ENCODE peak calls at places on chromosomes 13 and 19, in six cellular contexts. Z is IMR-90, V is H1, U is H9, C is trophoblast cell, Q is mesenchymal stem cell. L is an unnamed sample.

GRCh38 chr19:19552811-19553210 is 14.7 kb downstream of the CILP2 start:
- DNase-seq in Z (no peak), V (peak), U (peak), C (peak), Q (peak), L (no peak)

GRCh38 chr13:28636677-28637317 is 22.1 kb upstream of the POMP start:
- DNase-seq in Z (peak), V (peak), U (peak), C (peak), Q (peak), L (peak)

GRCh38 chr13:109274188-109274821 is 512.1 kb downstream of the IRS2 start:
- DNase-seq in Z (peak), V (no peak), U (peak), C (peak), Q (peak), L (peak)

GRCh38 chr19:39270091-39270871 is 2.1 kb downstream of the IFNL2 start:
- DNase-seq in Z (peak), V (no peak), U (no peak), C (no peak), Q (peak), L (no peak)

GRCh38 chr13:49022472-49023144 is 46.9 kb downstream of the FNDC3A start:
- DNase-seq in Z (peak), V (no peak), U (no peak), C (no peak), Q (no peak), L (no peak)

GRCh38 chr19:29624489-29625210 is 18.6 kb downstream of the POP4 start:
- DNase-seq in Z (peak), V (no peak), U (no peak), C (no peak), Q (no peak), L (no peak)

GRCh38 chr19:652467-653389 is 10.3 kb downstream of the RNF126 start:
- DNase-seq in Z (no peak), V (no peak), U (no peak), C (no peak), Q (no peak), L (no peak)

GRCh38 chr13:113129921-113130750 is 7.5 kb downstream of the F10 start:
- DNase-seq in Z (no peak), V (no peak), U (peak), C (peak), Q (no peak), L (no peak)

GRCh38 chr13:110475117-110475516 is 86.4 kb downstream of the RAB20 start:
- DNase-seq in Z (no peak), V (no peak), U (no peak), C (no peak), Q (no peak), L (no peak)

GRCh38 chr13:106259928-106260327 is 275.5 kb downstream of the EFNB2 start:
- DNase-seq in Z (no peak), V (no peak), U (no peak), C (peak), Q (no peak), L (no peak)

GRCh38 chr19:2326699-2327360 is 1.6 kb downstream of the LSM7 start:
- DNase-seq in Z (no peak), V (no peak), U (no peak), C (no peak), Q (no peak), L (no peak)
- H2AK5ac ChIP-seq in Z (no peak), V (no peak), U (no peak), C (no peak), Q (no peak), L (no peak)

DNA sequence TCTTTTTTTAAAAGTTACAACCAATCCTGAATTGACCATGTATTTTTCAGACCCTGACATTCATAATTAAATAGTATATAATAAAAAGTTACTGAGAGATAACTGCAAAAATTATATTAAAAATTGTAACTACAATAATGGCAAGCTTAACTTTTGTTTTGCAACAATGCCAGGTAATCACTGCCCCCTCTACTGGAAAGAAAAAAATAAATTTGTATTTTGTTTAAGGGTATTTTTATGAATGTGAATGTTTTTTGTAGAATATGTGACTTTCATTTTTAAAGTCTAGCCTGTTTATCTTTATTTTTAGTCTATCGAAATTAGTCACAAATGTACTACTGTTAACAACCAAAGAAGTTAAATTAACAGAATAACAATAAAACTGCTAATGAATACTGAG is 21.7 kb downstream of the MRPS31 start:
- DNase-seq in Z (no peak), V (no peak), U (no peak), C (no peak), Q (no peak), L (no peak)
- H3K14ac ChIP-seq in Z (no peak), V (no peak), U (no peak), C (no peak), Q (no peak), L (no peak)

GRCh38 chr19:55635856-55636440 is 4.9 kb upstream of the ZNF580 start:
- DNase-seq in Z (no peak), V (no peak), U (no peak), C (no peak), Q (no peak), L (no peak)

GRCh38 chr19:55637534-55637933 is 3.3 kb upstream of the ZNF580 start:
- DNase-seq in Z (no peak), V (no peak), U (no peak), C (no peak), Q (no peak), L (no peak)

GRCh38 chr19:55638864-55639359 is 1.9 kb upstream of the ZNF580 start:
- DNase-seq in Z (peak), V (peak), U (peak), C (peak), Q (peak), L (no peak)

GRCh38 chr19:55635334-55635717 is 5.5 kb upstream of the ZNF580 start:
- DNase-seq in Z (no peak), V (no peak), U (no peak), C (no peak), Q (no peak), L (no peak)

DNA sequence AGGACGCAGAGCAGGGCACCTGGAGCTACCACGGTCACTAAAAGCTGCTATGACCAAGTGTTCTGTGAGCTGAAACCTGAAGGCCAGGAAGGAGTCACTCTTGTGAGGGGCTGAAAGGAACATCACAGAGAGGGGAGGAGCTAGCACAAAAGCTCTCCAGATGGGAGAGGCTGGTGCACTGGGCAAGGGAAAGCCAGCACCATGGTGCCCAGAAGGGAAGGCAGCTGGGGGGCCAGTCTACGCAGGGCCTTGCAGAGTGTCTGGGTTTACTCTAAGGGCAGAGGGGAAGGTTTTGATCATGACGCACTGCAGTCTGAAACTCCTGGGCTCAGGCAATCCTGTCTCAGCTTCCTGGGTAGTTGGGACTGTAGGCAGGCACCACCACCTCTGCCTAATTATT is 4.1 kb upstream of the ZNF580 start:
- DNase-seq in Z (no peak), V (no peak), U (no peak), C (no peak), Q (no peak), L (no peak)
- H3K4me2 ChIP-seq in Z (peak), V (no peak), U (no peak), C (no peak), Q (no peak), L (no peak)

GRCh38 chr13:30017880-30018279 is 167.5 kb upstream of the UBL3 start:
- DNase-seq in Z (no peak), V (no peak), U (peak), C (no peak), Q (no peak), L (no peak)
- H2AK5ac ChIP-seq in Z (no peak), V (no peak), U (no peak), C (no peak), Q (no peak), L (no peak)

DNA sequence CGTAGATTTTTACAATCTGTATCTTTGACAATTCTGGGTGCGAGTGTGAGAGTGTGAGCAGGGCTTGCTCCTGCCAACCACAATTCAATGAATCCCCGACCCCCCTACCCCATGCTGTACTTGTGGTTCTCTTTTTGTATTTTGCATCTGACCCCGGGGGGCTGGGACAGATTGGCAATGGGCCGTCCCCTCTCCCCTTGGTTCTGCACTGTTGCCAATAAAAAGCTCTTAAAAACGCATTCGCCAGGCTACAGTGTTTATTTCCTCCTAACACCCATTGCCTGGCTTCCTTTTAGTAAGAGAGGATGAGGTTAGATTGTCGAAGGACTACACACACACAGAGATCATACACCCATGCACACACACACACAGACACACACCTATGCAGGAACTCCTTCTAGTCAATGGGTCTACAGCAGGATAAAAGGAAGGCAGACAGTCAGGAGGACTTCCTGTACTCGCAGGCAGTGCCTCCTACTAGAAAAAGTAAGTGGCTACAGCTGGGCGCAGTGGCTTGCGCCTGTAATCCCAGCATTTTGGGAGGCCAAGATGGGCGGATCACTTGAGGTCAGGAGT is 7.2 kb downstream of the FOSB start:
- DNase-seq in Z (peak), V (no peak), U (no peak), C (peak), Q (peak), L (no peak)
- H3K14ac ChIP-seq in Z (peak), V (no peak), U (no peak), C (no peak), Q (no peak), L (no peak)

GRCh38 chr19:16074488-16075365 is 1.6 kb upstream of the TPM4 start:
- DNase-seq in Z (no peak), V (peak), U (no peak), C (peak), Q (no peak), L (no peak)

GRCh38 chr19:16075430-16076153 is 703 bp upstream of the TPM4 start:
- DNase-seq in Z (no peak), V (no peak), U (no peak), C (peak), Q (no peak), L (no peak)

GRCh38 chr19:16073481-16073880 is 2.8 kb upstream of the TPM4 start:
- DNase-seq in Z (no peak), V (peak), U (no peak), C (no peak), Q (no peak), L (no peak)

GRCh38 chr19:16076154-16076957 is at the start of gene TPM4:
- DNase-seq in Z (peak), V (peak), U (peak), C (peak), Q (peak), L (peak)

DNA sequence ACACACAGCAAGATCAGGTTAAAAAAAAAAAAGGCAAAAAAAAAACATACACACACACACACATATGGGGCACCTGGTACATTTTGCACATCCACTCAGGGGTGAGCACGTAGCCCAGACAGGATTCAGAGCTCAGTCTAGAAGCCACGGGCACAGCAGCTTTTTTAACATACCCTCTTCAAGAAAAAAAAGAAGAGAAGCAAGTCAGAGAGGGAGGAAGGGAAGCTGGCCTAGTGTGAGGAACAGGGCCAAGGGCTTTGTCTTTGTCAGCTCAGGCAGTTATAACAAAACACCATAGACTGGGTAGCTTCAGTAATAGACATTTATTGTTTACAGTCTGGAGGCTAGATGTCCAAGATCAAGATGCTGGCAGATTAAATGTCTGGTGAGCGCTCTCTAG is 2.3 kb upstream of the TPM4 start:
- DNase-seq in Z (no peak), V (peak), U (no peak), C (no peak), Q (peak), L (no peak)
- H3K4me2 ChIP-seq in Z (no peak), V (no peak), U (no peak), C (no peak), Q (no peak), L (no peak)

DNA sequence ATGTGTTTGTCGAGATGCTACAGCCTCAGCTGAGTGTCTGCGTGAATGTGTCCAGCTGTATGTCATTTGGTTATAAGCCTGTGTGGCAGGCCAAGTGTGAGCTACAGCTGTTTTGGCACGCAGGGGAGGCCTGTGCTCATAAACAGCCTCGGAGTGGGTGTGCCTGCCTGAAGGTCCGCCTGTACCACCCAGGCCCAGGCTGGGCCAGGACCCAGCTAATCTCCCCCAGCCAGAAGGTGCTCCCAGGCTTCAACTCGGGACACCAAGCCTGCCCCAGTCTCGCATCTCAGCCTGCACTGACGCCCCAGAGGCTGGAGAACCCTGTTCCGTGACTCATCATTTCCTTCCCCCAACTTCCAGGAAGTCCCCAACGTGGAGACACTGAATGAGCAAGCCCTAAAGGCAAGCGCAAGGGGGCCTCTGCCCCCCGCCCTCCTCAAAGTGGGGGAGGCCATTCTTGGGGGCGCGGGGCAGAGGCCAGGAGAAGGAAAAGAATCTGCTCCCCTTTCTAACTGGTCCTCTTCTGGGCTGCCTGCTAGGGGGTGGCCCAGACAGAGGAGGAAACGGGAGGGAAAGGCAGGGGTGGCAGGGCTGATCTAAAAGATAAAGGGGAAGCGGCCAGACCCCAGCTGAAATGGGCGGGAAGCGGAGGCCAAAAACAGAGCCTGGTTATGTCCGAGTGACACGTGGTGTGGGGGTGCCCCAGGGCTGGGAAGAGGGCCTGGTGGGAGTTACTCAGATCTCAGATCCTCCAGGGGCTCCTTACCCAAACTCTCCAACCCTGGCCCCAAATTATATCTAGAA is 2.0 kb downstream of the SLC1A5 start:
- DNase-seq in Z (peak), V (peak), U (no peak), C (peak), Q (peak), L (peak)
- H2AK5ac ChIP-seq in Z (peak), V (peak), U (no peak), C (peak), Q (peak), L (peak)